ENCODE peak calls at places on chromosomes 11 and 22, in ten cellular contexts. P is activated naive CD8-positive, alpha-beta T cell treated with anti-CD3 and anti-CD28 coated beads, Interleukin-2, amount 50 U/mL, for 24 hours; K is stimulated activated CD4-positive, alpha-beta T cell treated with anti-CD3 and anti-CD28 coated beads, TNF-alpha, amount 100 ng/mL, for 1 hour; F is NCI-H460; N is GM20000; A is activated CD4-positive, alpha-beta T cell treated with anti-CD3 and anti-CD28 coated beads for 24 hours; B is fibroblast of the aortic adventitia; H is GM04503; O is endothelial cell; S is stimulated activated CD8-positive, alpha-beta memory T cell treated with anti-CD3 and anti-CD28 coated beads, Interleukin-7, amount 100 ng/mL, for 1 hour. Y is an unnamed sample.
A peak's percentile ranks its signal among the peaks of the same experiment; 100 is the strongest.

GRCh38 chr22:20156042-20156389 is 5.2 kb upstream of the CCDC188 start:
- DNase-seq in P (no peak), K (no peak), F (no peak), N (no peak), A (no peak), B (no peak), H (no peak), O (no peak), S (no peak), Y (no peak)

GRCh38 chr11:95262994-95263764 is 32.2 kb upstream of the SESN3 start:
- DNase-seq in P (no peak), K (no peak), F (no peak), N (no peak), A (no peak), B (no peak), H (no peak), O (no peak), S (no peak), Y (no peak)

GRCh38 chr11:24043842-24044241 is 453.0 kb upstream of the LUZP2 start:
- DNase-seq in P (no peak), K (no peak), F (no peak), N (no peak), A (no peak), B (no peak), H (no peak), O (no peak), S (no peak), Y (no peak)

GRCh38 chr11:66976048-66976467 is 954 bp downstream of the C11orf86 start:
- DNase-seq in P (peak; percentile 26), K (no peak), F (no peak), N (no peak), A (no peak), B (no peak), H (no peak), O (peak; percentile 76), S (no peak), Y (no peak)

GRCh38 chr11:17596310-17596669 is 49.2 kb downstream of the OTOG start:
- DNase-seq in P (no peak), K (no peak), F (no peak), N (no peak), A (no peak), B (no peak), H (no peak), O (peak; percentile 1), S (no peak), Y (no peak)

GRCh38 chr22:40044870-40045834 is 50.4 kb downstream of the FAM83F start:
- DNase-seq in P (peak; percentile 83), K (peak; percentile 55), F (no peak), N (peak; percentile 86), A (peak; percentile 50), B (peak; percentile 24), H (no peak), O (peak; percentile 75), S (peak; percentile 55), Y (no peak)

GRCh38 chr11:65290448-65291165 is 24.1 kb upstream of the CDC42EP2 start:
- DNase-seq in P (no peak), K (no peak), F (peak; percentile 82), N (peak; percentile 60), A (no peak), B (peak; percentile 100), H (peak; percentile 99), O (no peak), S (no peak), Y (peak; percentile 100)

GRCh38 chr11:67507242-67507890 is 596 bp downstream of the CDK2AP2 start:
- DNase-seq in P (peak; percentile 71), K (no peak), F (peak; percentile 59), N (no peak), A (no peak), B (peak; percentile 67), H (no peak), O (no peak), S (no peak), Y (peak; percentile 64)

GRCh38 chr22:41681616-41682015 is 7.1 kb downstream of the SNU13 start:
- DNase-seq in P (no peak), K (no peak), F (no peak), N (no peak), A (no peak), B (no peak), H (no peak), O (no peak), S (no peak), Y (no peak)

GRCh38 chr11:67288198-67288451 is 978 bp upstream of the ANKRD13D start:
- DNase-seq in P (no peak), K (no peak), F (no peak), N (no peak), A (no peak), B (no peak), H (no peak), O (no peak), S (no peak), Y (no peak)

GRCh38 chr11:93131709-93132108 is 66.1 kb downstream of the SLC36A4 start:
- DNase-seq in P (no peak), K (no peak), F (peak; percentile 8), N (no peak), A (no peak), B (no peak), H (no peak), O (peak; percentile 30), S (no peak), Y (no peak)

GRCh38 chr22:32444068-32444467 is 20.2 kb downstream of the BPIFC start:
- DNase-seq in P (peak; percentile 4), K (no peak), F (peak; percentile 22), N (peak; percentile 27), A (no peak), B (no peak), H (no peak), O (peak; percentile 15), S (no peak), Y (no peak)

GRCh38 chr22:46066691-46067090 is 83.6 kb upstream of the PPARA start:
- DNase-seq in P (no peak), K (no peak), F (no peak), N (no peak), A (no peak), B (peak; percentile 70), H (no peak), O (no peak), S (no peak), Y (peak; percentile 59)

GRCh38 chr11:117519170-117519569 is 191.5 kb downstream of the CEP164 start:
- DNase-seq in P (no peak), K (no peak), F (no peak), N (no peak), A (no peak), B (no peak), H (no peak), O (no peak), S (no peak), Y (no peak)

GRCh38 chr11:119896387-119897045 is 167.5 kb upstream of the NECTIN1 start:
- DNase-seq in P (no peak), K (no peak), F (no peak), N (no peak), A (no peak), B (no peak), H (no peak), O (no peak), S (no peak), Y (no peak)

GRCh38 chr11:94020777-94021615 is at the start of gene HEPHL1:
- DNase-seq in P (no peak), K (no peak), F (no peak), N (no peak), A (no peak), B (no peak), H (no peak), O (no peak), S (no peak), Y (no peak)

GRCh38 chr11:8610532-8611116 is 16.6 kb upstream of the STK33 start:
- DNase-seq in P (peak; percentile 13), K (no peak), F (no peak), N (no peak), A (no peak), B (no peak), H (no peak), O (peak; percentile 22), S (no peak), Y (no peak)

GRCh38 chr11:12287374-12288211 is 89.8 kb upstream of the PARVA start:
- DNase-seq in P (no peak), K (no peak), F (peak; percentile 44), N (no peak), A (no peak), B (peak; percentile 99), H (peak; percentile 90), O (peak; percentile 74), S (no peak), Y (peak; percentile 97)

GRCh38 chr22:25081409-25081824 is 118.2 kb upstream of the CRYBB3 start:
- DNase-seq in P (peak; percentile 59), K (no peak), F (peak; percentile 16), N (peak; percentile 67), A (no peak), B (no peak), H (no peak), O (peak; percentile 63), S (no peak), Y (no peak)

GRCh38 chr11:11243790-11244469 is 109.1 kb downstream of the CSNK2A3 start:
- DNase-seq in P (peak; percentile 22), K (no peak), F (no peak), N (peak; percentile 34), A (no peak), B (no peak), H (peak; percentile 3), O (peak; percentile 67), S (peak; percentile 5), Y (peak; percentile 3)

GRCh38 chr11:116164843-116165242 is 607.9 kb downstream of the BUD13 start:
- DNase-seq in P (no peak), K (no peak), F (no peak), N (no peak), A (no peak), B (no peak), H (no peak), O (no peak), S (no peak), Y (no peak)

GRCh38 chr11:5992604-5993251 is 5.9 kb upstream of the OR52L1 start:
- DNase-seq in P (no peak), K (no peak), F (peak; percentile 3), N (peak; percentile 46), A (no peak), B (peak; percentile 29), H (no peak), O (no peak), S (no peak), Y (peak; percentile 26)

GRCh38 chr11:62934496-62934785 is 13.3 kb upstream of the CHRM1 start:
- DNase-seq in P (no peak), K (no peak), F (no peak), N (no peak), A (no peak), B (no peak), H (no peak), O (no peak), S (no peak), Y (no peak)

GRCh38 chr22:37345863-37346514 is 63.7 kb downstream of the CYTH4 start:
- DNase-seq in P (no peak), K (no peak), F (no peak), N (no peak), A (no peak), B (peak; percentile 99), H (peak; percentile 84), O (no peak), S (no peak), Y (peak; percentile 96)

GRCh38 chr11:115180272-115180671 is 323.9 kb downstream of the CADM1 start:
- DNase-seq in P (no peak), K (no peak), F (no peak), N (no peak), A (no peak), B (no peak), H (no peak), O (no peak), S (no peak), Y (no peak)

GRCh38 chr11:123145220-123145619 is 49.8 kb downstream of the CLMP start:
- DNase-seq in P (no peak), K (no peak), F (peak; percentile 94), N (no peak), A (no peak), B (peak; percentile 78), H (peak; percentile 88), O (no peak), S (no peak), Y (peak; percentile 93)

GRCh38 chr11:69209421-69209820 is 53.7 kb downstream of the SMIM38 start:
- DNase-seq in P (no peak), K (no peak), F (no peak), N (no peak), A (no peak), B (no peak), H (no peak), O (no peak), S (no peak), Y (no peak)

GRCh38 chr22:17375914-17376614 is 6.8 kb downstream of the CECR2 start:
- DNase-seq in P (no peak), K (no peak), F (no peak), N (no peak), A (no peak), B (no peak), H (no peak), O (no peak), S (no peak), Y (no peak)